ENCODE peak calls at places on chromosome 11, in seven cellular contexts. Z, A, P, N, J, B and E are unnamed samples.
A peak's percentile ranks its signal among the peaks of the same experiment; 100 is the strongest.

GRCh38 chr11:67316882-67317364 is 13.6 kb downstream of the SSH3 start:
- DNase-seq in Z (no peak), A (no peak), P (no peak), N (no peak), J (no peak), B (no peak), E (no peak)

GRCh38 chr11:62999649-63000048 is 14.9 kb upstream of the SLC22A6 start:
- DNase-seq in Z (no peak), A (no peak), P (no peak), N (no peak), J (no peak), B (no peak), E (no peak)

GRCh38 chr11:43517518-43517917 is 158.8 kb downstream of the TTC17 start:
- DNase-seq in Z (no peak), A (no peak), P (no peak), N (no peak), J (no peak), B (no peak), E (no peak)

GRCh38 chr11:72828081-72828567 is 13.9 kb downstream of the ATG16L2 start:
- DNase-seq in Z (no peak), A (no peak), P (no peak), N (no peak), J (no peak), B (no peak), E (no peak)

GRCh38 chr11:2234963-2235362 is 35.4 kb downstream of the ASCL2 start:
- DNase-seq in Z (no peak), A (no peak), P (no peak), N (no peak), J (no peak), B (no peak), E (no peak)

GRCh38 chr11:70338594-70338993 is 59.7 kb upstream of the CTTN start:
- DNase-seq in Z (no peak), A (no peak), P (no peak), N (no peak), J (no peak), B (no peak), E (no peak)

GRCh38 chr11:111419641-111420327 is 40.7 kb upstream of the POU2AF1 start:
- DNase-seq in Z (no peak), A (no peak), P (no peak), N (no peak), J (no peak), B (no peak), E (no peak)

GRCh38 chr11:3162410-3163240 is 2.5 kb downstream of the OSBPL5 start:
- DNase-seq in Z (no peak), A (no peak), P (no peak), N (no peak), J (no peak), B (no peak), E (no peak)

GRCh38 chr11:117610901-117611300 is 186.1 kb downstream of the DSCAML1 start:
- DNase-seq in Z (no peak), A (no peak), P (no peak), N (no peak), J (no peak), B (no peak), E (no peak)

GRCh38 chr11:20467458-20468185 is 80.1 kb downstream of the PRMT3 start:
- DNase-seq in Z (peak; percentile 51), A (no peak), P (no peak), N (no peak), J (no peak), B (no peak), E (no peak)

GRCh38 chr11:46554205-46555162 is 39.3 kb downstream of the AMBRA1 start:
- DNase-seq in Z (no peak), A (no peak), P (no peak), N (no peak), J (no peak), B (peak; percentile 37), E (peak; percentile 30)

GRCh38 chr11:2890466-2891241 is 5.1 kb upstream of the CDKN1C start:
- DNase-seq in Z (no peak), A (no peak), P (no peak), N (no peak), J (no peak), B (no peak), E (no peak)

GRCh38 chr11:64245401-64245796 is 1.3 kb downstream of the PPP1R14B start:
- DNase-seq in Z (no peak), A (no peak), P (no peak), N (peak; percentile 41), J (no peak), B (no peak), E (no peak)

GRCh38 chr11:86116996-86117705 is 48.3 kb upstream of the PICALM start:
- DNase-seq in Z (no peak), A (no peak), P (no peak), N (no peak), J (no peak), B (no peak), E (no peak)

GRCh38 chr11:84790849-84791427 is 836.2 kb downstream of the DLG2 start:
- DNase-seq in Z (no peak), A (no peak), P (no peak), N (no peak), J (no peak), B (no peak), E (no peak)

GRCh38 chr11:128522063-128522942 is 65.1 kb downstream of the ETS1 start:
- DNase-seq in Z (peak; percentile 90), A (peak; percentile 96), P (peak; percentile 97), N (peak; percentile 77), J (peak; percentile 94), B (peak; percentile 90), E (peak; percentile 98)

GRCh38 chr11:117281159-117281558 is 10.0 kb upstream of the BACE1-AS start:
- DNase-seq in Z (no peak), A (peak; percentile 93), P (no peak), N (no peak), J (no peak), B (no peak), E (peak; percentile 89)

GRCh38 chr11:77136784-77137420 is 8.9 kb downstream of the MYO7A start:
- DNase-seq in Z (no peak), A (no peak), P (no peak), N (no peak), J (no peak), B (no peak), E (no peak)

GRCh38 chr11:102187416-102188125 is 77.3 kb downstream of the YAP1 start:
- DNase-seq in Z (no peak), A (no peak), P (no peak), N (no peak), J (no peak), B (no peak), E (no peak)

GRCh38 chr11:10478574-10479550 is 23.8 kb downstream of the AMPD3 start:
- DNase-seq in Z (no peak), A (no peak), P (no peak), N (no peak), J (no peak), B (no peak), E (no peak)

GRCh38 chr11:19889531-19889930 is 176.9 kb downstream of the NAV2 start:
- DNase-seq in Z (no peak), A (peak; percentile 53), P (no peak), N (no peak), J (no peak), B (no peak), E (no peak)